ENCODE peak calls at places on chromosomes 11 and 22, in five cellular contexts. F is breast epithelium; O is activated naive CD8-positive, alpha-beta T cell treated with anti-CD3 and anti-CD28 coated beads, Interleukin-2, amount 50 U/mL, for 24 hours; R is NCI-H774; G is iPS-NIHi11. A is an unnamed sample.

GRCh38 chr11:122516686-122517085 is 138.8 kb upstream of the UBASH3B start:
- DNase-seq in G (no peak), R (no peak), F (no peak), O (no peak), A (no peak)

GRCh38 chr11:34773211-34773610 is 143.0 kb downstream of the APIP start:
- DNase-seq in R (no peak), O (no peak), F (no peak), G (no peak), A (no peak)

GRCh38 chr11:45877845-45878244 is 7.6 kb upstream of the MAPK8IP1 start:
- DNase-seq in R (no peak), O (no peak), F (no peak), G (no peak), A (no peak)

GRCh38 chr11:75773595-75774353 is 5.2 kb downstream of the DGAT2 start:
- DNase-seq in F (no peak), G (no peak), O (no peak), R (no peak), A (no peak)

GRCh38 chr11:92790376-92790775 is 179.1 kb upstream of the MTNR1B start:
- DNase-seq in O (no peak), R (no peak), G (no peak), F (no peak), A (no peak)

GRCh38 chr22:46078241-46079092 is 71.9 kb upstream of the PPARA start:
- DNase-seq in G (no peak), O (no peak), F (peak; percentile 91), R (peak; percentile 38), A (no peak)

GRCh38 chr11:86508604-86509471 is 134.2 kb downstream of the CCDC81 start:
- DNase-seq in O (no peak), F (no peak), G (no peak), R (no peak), A (no peak)

GRCh38 chr11:105022998-105023397 is at the start of gene CASP5:
- DNase-seq in O (no peak), G (no peak), F (no peak), R (no peak), A (no peak)

GRCh38 chr11:5690216-5690615 is 626 bp downstream of the TRIM22 start:
- DNase-seq in F (no peak), R (no peak), G (no peak), O (no peak), A (no peak)

GRCh38 chr11:41306435-41306834 is 153.0 kb downstream of the LRRC4C start:
- DNase-seq in O (no peak), F (no peak), R (no peak), G (no peak), A (no peak)

GRCh38 chr11:1563149-1563638 is 8.9 kb downstream of the DUSP8 start:
- DNase-seq in R (no peak), F (no peak), O (no peak), G (no peak), A (no peak)

GRCh38 chr11:88553204-88553603 is 215.7 kb upstream of the CTSC start:
- DNase-seq in O (no peak), G (no peak), F (no peak), R (no peak), A (no peak)

GRCh38 chr11:117872962-117873827 is 3.3 kb downstream of the FXYD6 start:
- DNase-seq in G (no peak), F (no peak), O (no peak), R (no peak), A (no peak)

GRCh38 chr11:28529540-28530410 is 421.6 kb downstream of the METTL15 start:
- DNase-seq in O (no peak), G (peak; percentile 35), F (no peak), R (peak; percentile 26), A (peak; percentile 15)

GRCh38 chr11:118207079-118207478 is 17.7 kb downstream of the JAML start:
- DNase-seq in O (no peak), G (no peak), R (no peak), F (no peak), A (no peak)

GRCh38 chr22:30665786-30666185 is 1.9 kb downstream of the DUSP18 start:
- DNase-seq in G (no peak), O (no peak), F (no peak), R (no peak), A (no peak)

GRCh38 chr11:114059984-114060401 is 482 bp downstream of the ZBTB16 start:
- DNase-seq in G (peak; percentile 35), F (no peak), O (peak; percentile 12), R (peak; percentile 29), A (peak; percentile 16)

GRCh38 chr11:87259731-87260130 is 222.0 kb downstream of the TMEM135 start:
- DNase-seq in O (no peak), R (no peak), G (no peak), F (no peak), A (no peak)

GRCh38 chr11:68983816-68984215 is 3.0 kb upstream of the MRGPRD start:
- DNase-seq in R (no peak), F (no peak), G (no peak), O (no peak), A (no peak)

GRCh38 chr22:28951969-28952521 is 68.7 kb downstream of the ZNRF3 start:
- DNase-seq in G (peak; percentile 50), F (no peak), R (no peak), O (no peak), A (no peak)

GRCh38 chr11:58127350-58127749 is 2.0 kb upstream of the OR9I1 start:
- DNase-seq in G (no peak), O (no peak), R (no peak), F (no peak), A (no peak)

A was measured in endothelial cell.